ENCODE peak calls at places on chromosomes 6 and 20, in ten cellular contexts. Z, S, L, C, A, N, O, F, Y and I are unnamed samples.

GRCh38 chr20:13744403-13744802 is 40.3 kb downstream of the ESF1 start:
- DNase-seq in F (no peak), N (no peak), Z (no peak), L (no peak), Y (no peak), S (no peak), C (no peak), A (no peak), O (no peak), I (no peak)

GRCh38 chr20:478949-479429 is 16.7 kb upstream of the TBC1D20 start:
- DNase-seq in Z (no peak), Y (peak; percentile 57), F (peak; percentile 61), L (no peak), A (peak; percentile 80), O (peak; percentile 34), S (no peak), C (no peak), N (no peak), I (peak; percentile 47)

GRCh38 chr20:62957136-62958117 is 4.9 kb downstream of the SLC17A9 start:
- DNase-seq in Z (no peak), O (no peak), F (no peak), N (no peak), S (no peak), Y (no peak), C (no peak), A (no peak), L (no peak), I (no peak)

GRCh38 chr20:61628901-61629300 is 376.8 kb downstream of the CDH4 start:
- DNase-seq in Y (no peak), N (no peak), O (no peak), C (no peak), A (no peak), F (no peak), S (no peak), L (no peak), Z (no peak), I (peak; percentile 27)

GRCh38 chr20:46621492-46621891 is 29.8 kb downstream of the SLC13A3 start:
- DNase-seq in N (no peak), F (peak; percentile 49), Y (no peak), L (no peak), S (no peak), O (no peak), A (peak; percentile 29), Z (no peak), C (no peak), I (no peak)

GRCh38 chr6:134480593-134480992 is 162.7 kb upstream of the SGK1 start:
- DNase-seq in Y (no peak), L (no peak), Z (no peak), C (no peak), N (no peak), A (peak; percentile 76), F (no peak), S (no peak), O (no peak), I (peak; percentile 26)

GRCh38 chr6:96522469-96523009 is 933 bp downstream of the UFL1 start:
- DNase-seq in L (no peak), S (no peak), Z (no peak), F (peak; percentile 6), A (peak; percentile 30), Y (no peak), O (no peak), N (no peak), C (no peak), I (no peak)

GRCh38 chr6:100633096-100633766 is 168.5 kb upstream of the SIM1 start:
- DNase-seq in S (no peak), C (no peak), N (no peak), Z (no peak), A (peak; percentile 64), F (peak; percentile 11), O (no peak), Y (peak; percentile 50), L (no peak), I (peak; percentile 89)

GRCh38 chr20:23654005-23654404 is 16.2 kb upstream of the CST3 start:
- DNase-seq in L (no peak), A (no peak), N (no peak), O (no peak), Z (peak; percentile 9), S (no peak), F (no peak), C (peak; percentile 26), Y (peak; percentile 14), I (peak; percentile 72)